ENCODE peak calls at places on chromosome 9, in seven cellular contexts. One of them, this sample, is unnamed.

GRCh38 chr9:115084157-115084556 is 33.8 kb downstream of the TNC start:
- DNase-seq in CD8-positive, alpha-beta memory T cell: no peak
- DNase-seq in colonic mucosa: no peak
- DNase-seq in Panc1: no peak
- DNase-seq in neuronal stem cell: no peak
- DNase-seq in substantia nigra: no peak
- DNase-seq in right lobe of liver: no peak
- DNase-seq in this sample: no peak

GRCh38 chr9:122228191-122228905 is 409 bp downstream of the LHX6 start:
- DNase-seq in CD8-positive, alpha-beta memory T cell: no peak
- DNase-seq in colonic mucosa: no peak
- DNase-seq in Panc1: no peak
- DNase-seq in neuronal stem cell: no peak
- DNase-seq in substantia nigra: no peak
- DNase-seq in right lobe of liver: no peak
- DNase-seq in this sample: no peak

GRCh38 chr9:119117409-119117808 is 251.8 kb downstream of the BRINP1 start:
- DNase-seq in CD8-positive, alpha-beta memory T cell: no peak
- DNase-seq in colonic mucosa: no peak
- DNase-seq in Panc1: no peak
- DNase-seq in neuronal stem cell: no peak
- DNase-seq in substantia nigra: no peak
- DNase-seq in right lobe of liver: no peak
- DNase-seq in this sample: no peak

GRCh38 chr9:93436218-93436617 is 15.3 kb upstream of the FAM120A start:
- DNase-seq in CD8-positive, alpha-beta memory T cell: no peak
- DNase-seq in colonic mucosa: no peak
- DNase-seq in Panc1: no peak
- DNase-seq in neuronal stem cell: no peak
- DNase-seq in substantia nigra: no peak
- DNase-seq in right lobe of liver: no peak
- DNase-seq in this sample: no peak

GRCh38 chr9:70352356-70352755 is 62.1 kb downstream of the KLF9 start:
- DNase-seq in CD8-positive, alpha-beta memory T cell: no peak
- DNase-seq in colonic mucosa: no peak
- DNase-seq in Panc1: no peak
- DNase-seq in neuronal stem cell: no peak
- DNase-seq in substantia nigra: no peak
- DNase-seq in right lobe of liver: no peak
- DNase-seq in this sample: no peak

GRCh38 chr9:30504502-30504905 is 1879.9 kb upstream of the ACO1 start:
- DNase-seq in CD8-positive, alpha-beta memory T cell: no peak
- DNase-seq in colonic mucosa: no peak
- DNase-seq in Panc1: no peak
- DNase-seq in neuronal stem cell: no peak
- DNase-seq in substantia nigra: no peak
- DNase-seq in right lobe of liver: no peak
- DNase-seq in this sample: no peak

GRCh38 chr9:114092336-114092735 is 6.8 kb downstream of the KIF12 start:
- DNase-seq in CD8-positive, alpha-beta memory T cell: no peak
- DNase-seq in colonic mucosa: no peak
- DNase-seq in Panc1: no peak
- DNase-seq in neuronal stem cell: no peak
- DNase-seq in substantia nigra: no peak
- DNase-seq in right lobe of liver: peak; percentile 31
- DNase-seq in this sample: no peak

GRCh38 chr9:77834898-77835505 is 186.9 kb upstream of the GNA14 start:
- DNase-seq in CD8-positive, alpha-beta memory T cell: no peak
- DNase-seq in colonic mucosa: peak; percentile 63
- DNase-seq in Panc1: no peak
- DNase-seq in neuronal stem cell: no peak
- DNase-seq in substantia nigra: no peak
- DNase-seq in right lobe of liver: no peak
- DNase-seq in this sample: no peak

GRCh38 chr9:113536483-113537226 is 73.1 kb downstream of the RGS3 start:
- DNase-seq in CD8-positive, alpha-beta memory T cell: no peak
- DNase-seq in colonic mucosa: peak; percentile 60
- DNase-seq in Panc1: no peak
- DNase-seq in neuronal stem cell: peak; percentile 20
- DNase-seq in substantia nigra: peak; percentile 92
- DNase-seq in right lobe of liver: no peak
- DNase-seq in this sample: peak; percentile 93

GRCh38 chr9:121217609-121218292 is 16.1 kb upstream of the RAB14 start:
- DNase-seq in CD8-positive, alpha-beta memory T cell: no peak
- DNase-seq in colonic mucosa: no peak
- DNase-seq in Panc1: no peak
- DNase-seq in neuronal stem cell: no peak
- DNase-seq in substantia nigra: no peak
- DNase-seq in right lobe of liver: no peak
- DNase-seq in this sample: no peak

GRCh38 chr9:121714075-121714705 is 62.8 kb downstream of the DAB2IP start:
- DNase-seq in CD8-positive, alpha-beta memory T cell: no peak
- DNase-seq in colonic mucosa: no peak
- DNase-seq in Panc1: no peak
- DNase-seq in neuronal stem cell: no peak
- DNase-seq in substantia nigra: no peak
- DNase-seq in right lobe of liver: no peak
- DNase-seq in this sample: no peak

GRCh38 chr9:118148990-118149389 is 444.8 kb downstream of the TLR4 start:
- DNase-seq in CD8-positive, alpha-beta memory T cell: no peak
- DNase-seq in colonic mucosa: no peak
- DNase-seq in Panc1: no peak
- DNase-seq in neuronal stem cell: no peak
- DNase-seq in substantia nigra: no peak
- DNase-seq in right lobe of liver: no peak
- DNase-seq in this sample: no peak

GRCh38 chr9:89923961-89924504 is 319.2 kb downstream of the GADD45G start:
- DNase-seq in CD8-positive, alpha-beta memory T cell: no peak
- DNase-seq in colonic mucosa: no peak
- DNase-seq in Panc1: no peak
- DNase-seq in neuronal stem cell: no peak
- DNase-seq in substantia nigra: no peak
- DNase-seq in right lobe of liver: peak; percentile 85
- DNase-seq in this sample: no peak

GRCh38 chr9:22622823-22623222 is 176.2 kb downstream of the DMRTA1 start:
- DNase-seq in CD8-positive, alpha-beta memory T cell: no peak
- DNase-seq in colonic mucosa: no peak
- DNase-seq in Panc1: no peak
- DNase-seq in neuronal stem cell: no peak
- DNase-seq in substantia nigra: no peak
- DNase-seq in right lobe of liver: no peak
- DNase-seq in this sample: no peak

GRCh38 chr9:76223749-76224340 is 170.4 kb downstream of the RFK start:
- DNase-seq in CD8-positive, alpha-beta memory T cell: no peak
- DNase-seq in colonic mucosa: no peak
- DNase-seq in Panc1: no peak
- DNase-seq in neuronal stem cell: no peak
- DNase-seq in substantia nigra: no peak
- DNase-seq in right lobe of liver: no peak
- DNase-seq in this sample: no peak

GRCh38 chr9:136438548-136438908 is 1.1 kb downstream of the INPP5E start:
- DNase-seq in CD8-positive, alpha-beta memory T cell: no peak
- DNase-seq in colonic mucosa: no peak
- DNase-seq in Panc1: no peak
- DNase-seq in neuronal stem cell: peak; percentile 17
- DNase-seq in substantia nigra: no peak
- DNase-seq in right lobe of liver: no peak
- DNase-seq in this sample: no peak

GRCh38 chr9:137296214-137297059 is 5.6 kb downstream of the NRARP start:
- DNase-seq in CD8-positive, alpha-beta memory T cell: no peak
- DNase-seq in colonic mucosa: peak; percentile 85
- DNase-seq in Panc1: no peak
- DNase-seq in neuronal stem cell: no peak
- DNase-seq in substantia nigra: no peak
- DNase-seq in right lobe of liver: peak; percentile 80
- DNase-seq in this sample: no peak

GRCh38 chr9:96186601-96187011 is 115.4 kb downstream of the HSD17B3 start:
- DNase-seq in CD8-positive, alpha-beta memory T cell: no peak
- DNase-seq in colonic mucosa: peak; percentile 71
- DNase-seq in Panc1: no peak
- DNase-seq in neuronal stem cell: peak; percentile 61
- DNase-seq in substantia nigra: no peak
- DNase-seq in right lobe of liver: no peak
- DNase-seq in this sample: no peak
- H3K27ac ChIP-seq in CD8-positive, alpha-beta memory T cell: no peak overlapping the region
- H3K27ac ChIP-seq in colonic mucosa: peak overlapping the region; percentile 77
- H3K27ac ChIP-seq in Panc1: no peak overlapping the region
- H3K27ac ChIP-seq in neuronal stem cell: no peak overlapping the region
- H3K27ac ChIP-seq in substantia nigra: no peak overlapping the region
- H3K27ac ChIP-seq in right lobe of liver: no peak overlapping the region
- H3K27ac ChIP-seq in this sample: no peak overlapping the region

DNA sequence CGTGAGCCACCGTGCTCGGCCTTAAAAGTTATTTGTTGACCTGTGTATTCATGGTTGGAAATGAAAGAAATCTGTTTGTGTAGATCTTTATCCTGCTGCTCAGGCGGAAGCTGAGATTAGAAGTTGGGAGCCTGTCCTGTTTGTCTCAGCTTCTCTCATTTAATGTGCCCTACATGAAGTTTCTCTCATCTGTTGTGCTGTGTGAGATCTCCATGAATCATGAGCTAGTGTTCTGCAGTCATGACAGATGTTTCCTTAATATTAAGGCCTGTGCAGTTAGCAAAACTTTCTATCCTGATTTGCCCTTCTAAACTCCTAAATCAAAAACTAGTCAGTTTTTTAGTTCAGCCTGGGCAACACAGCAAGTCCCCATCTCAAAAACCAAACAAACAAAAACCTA is 59.5 kb downstream of the FAM78A start:
- DNase-seq in CD8-positive, alpha-beta memory T cell: no peak
- DNase-seq in colonic mucosa: no peak
- DNase-seq in Panc1: no peak
- DNase-seq in neuronal stem cell: no peak
- DNase-seq in substantia nigra: no peak
- DNase-seq in right lobe of liver: no peak
- DNase-seq in this sample: no peak
- H3K27ac ChIP-seq in CD8-positive, alpha-beta memory T cell: no peak overlapping the region
- H3K27ac ChIP-seq in colonic mucosa: no peak overlapping the region
- H3K27ac ChIP-seq in Panc1: no peak overlapping the region
- H3K27ac ChIP-seq in neuronal stem cell: no peak overlapping the region
- H3K27ac ChIP-seq in substantia nigra: no peak overlapping the region
- H3K27ac ChIP-seq in right lobe of liver: no peak overlapping the region
- H3K27ac ChIP-seq in this sample: no peak overlapping the region

GRCh38 chr9:37917315-37917731 is 13.4 kb upstream of the SLC25A51 start:
- DNase-seq in CD8-positive, alpha-beta memory T cell: no peak
- DNase-seq in colonic mucosa: no peak
- DNase-seq in Panc1: no peak
- DNase-seq in neuronal stem cell: no peak
- DNase-seq in substantia nigra: no peak
- DNase-seq in right lobe of liver: no peak
- DNase-seq in this sample: no peak

GRCh38 chr9:37914154-37914551 is 10.2 kb upstream of the SLC25A51 start:
- DNase-seq in CD8-positive, alpha-beta memory T cell: no peak
- DNase-seq in colonic mucosa: no peak
- DNase-seq in Panc1: no peak
- DNase-seq in neuronal stem cell: no peak
- DNase-seq in substantia nigra: no peak
- DNase-seq in right lobe of liver: no peak
- DNase-seq in this sample: no peak

GRCh38 chr9:37914701-37915358 is 10.9 kb upstream of the SLC25A51 start:
- DNase-seq in CD8-positive, alpha-beta memory T cell: no peak
- DNase-seq in colonic mucosa: no peak
- DNase-seq in Panc1: no peak
- DNase-seq in neuronal stem cell: no peak
- DNase-seq in substantia nigra: no peak
- DNase-seq in right lobe of liver: no peak
- DNase-seq in this sample: no peak

GRCh38 chr9:37916471-37917314 is 12.8 kb upstream of the SLC25A51 start:
- DNase-seq in CD8-positive, alpha-beta memory T cell: no peak
- DNase-seq in colonic mucosa: no peak
- DNase-seq in Panc1: no peak
- DNase-seq in neuronal stem cell: no peak
- DNase-seq in substantia nigra: peak; percentile 84
- DNase-seq in right lobe of liver: no peak
- DNase-seq in this sample: peak; percentile 59

GRCh38 chr9:37915911-37916470 is 12.1 kb upstream of the SLC25A51 start:
- DNase-seq in CD8-positive, alpha-beta memory T cell: no peak
- DNase-seq in colonic mucosa: no peak
- DNase-seq in Panc1: no peak
- DNase-seq in neuronal stem cell: no peak
- DNase-seq in substantia nigra: no peak
- DNase-seq in right lobe of liver: no peak
- DNase-seq in this sample: no peak
- H3K27ac ChIP-seq in CD8-positive, alpha-beta memory T cell: no peak overlapping the region
- H3K27ac ChIP-seq in colonic mucosa: no peak overlapping the region
- H3K27ac ChIP-seq in Panc1: no peak overlapping the region
- H3K27ac ChIP-seq in neuronal stem cell: no peak overlapping the region
- H3K27ac ChIP-seq in substantia nigra: peak overlapping the region; percentile 60
- H3K27ac ChIP-seq in right lobe of liver: no peak overlapping the region
- H3K27ac ChIP-seq in this sample: peak overlapping the region; percentile 86

GRCh38 chr9:133139246-133140173 is 18.5 kb upstream of the RALGDS start:
- DNase-seq in CD8-positive, alpha-beta memory T cell: no peak
- DNase-seq in colonic mucosa: peak; percentile 26
- DNase-seq in Panc1: no peak
- DNase-seq in neuronal stem cell: no peak
- DNase-seq in substantia nigra: no peak
- DNase-seq in right lobe of liver: no peak
- DNase-seq in this sample: peak; percentile 44

GRCh38 chr9:133135193-133135745 is 14.2 kb upstream of the RALGDS start:
- DNase-seq in CD8-positive, alpha-beta memory T cell: peak; percentile 55
- DNase-seq in colonic mucosa: peak; percentile 95
- DNase-seq in Panc1: peak; percentile 73
- DNase-seq in neuronal stem cell: no peak
- DNase-seq in substantia nigra: peak; percentile 83
- DNase-seq in right lobe of liver: peak; percentile 45
- DNase-seq in this sample: no peak

GRCh38 chr9:133140606-133141005 is 19.6 kb upstream of the RALGDS start:
- DNase-seq in CD8-positive, alpha-beta memory T cell: no peak
- DNase-seq in colonic mucosa: no peak
- DNase-seq in Panc1: no peak
- DNase-seq in neuronal stem cell: no peak
- DNase-seq in substantia nigra: no peak
- DNase-seq in right lobe of liver: no peak
- DNase-seq in this sample: no peak

GRCh38 chr9:133140174-133140505 is 19.1 kb upstream of the RALGDS start:
- DNase-seq in CD8-positive, alpha-beta memory T cell: no peak
- DNase-seq in colonic mucosa: peak; percentile 60
- DNase-seq in Panc1: no peak
- DNase-seq in neuronal stem cell: no peak
- DNase-seq in substantia nigra: no peak
- DNase-seq in right lobe of liver: no peak
- DNase-seq in this sample: no peak

DNA sequence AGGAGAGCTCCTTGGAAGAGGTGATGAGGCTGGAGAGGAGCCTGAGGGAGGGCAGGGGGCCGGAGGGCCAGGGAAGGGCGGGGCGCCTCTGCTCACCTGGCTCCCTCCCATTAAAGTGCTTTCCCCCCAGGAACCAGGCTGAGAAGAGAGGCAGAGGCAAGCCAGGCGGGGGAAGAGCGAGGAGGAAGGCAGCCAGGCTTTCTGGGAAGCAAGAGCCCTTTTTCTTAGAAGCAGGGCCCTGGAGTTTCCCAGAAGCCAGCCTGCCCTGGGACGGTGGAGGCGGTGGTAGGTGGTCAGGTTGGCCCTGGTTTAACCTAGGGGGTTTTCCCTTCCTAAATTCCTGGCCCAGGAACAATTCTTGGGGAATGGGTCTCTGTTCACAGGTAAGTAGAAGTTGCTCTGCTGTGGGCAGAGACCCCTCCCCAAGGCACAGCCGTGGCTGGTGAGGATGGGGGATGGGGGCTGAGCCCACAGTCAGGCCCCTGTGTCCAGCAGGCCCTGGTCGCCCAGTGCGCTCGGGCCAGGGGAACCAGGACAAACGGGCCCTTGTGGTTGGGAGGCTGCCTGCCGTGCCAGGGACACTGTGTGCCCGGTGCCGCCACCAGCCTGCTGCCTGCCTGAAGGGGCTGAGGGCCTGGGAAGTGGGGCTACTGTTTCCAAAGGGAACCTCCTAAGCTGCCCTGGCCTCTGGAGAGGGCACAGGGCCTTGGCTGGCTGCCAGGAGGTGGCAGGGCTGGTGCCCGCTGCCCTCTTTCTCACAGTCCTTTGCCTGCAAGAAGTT is 16.6 kb upstream of the RALGDS start:
- DNase-seq in CD8-positive, alpha-beta memory T cell: no peak
- DNase-seq in colonic mucosa: no peak
- DNase-seq in Panc1: no peak
- DNase-seq in neuronal stem cell: no peak
- DNase-seq in substantia nigra: peak; percentile 96
- DNase-seq in right lobe of liver: no peak
- DNase-seq in this sample: peak; percentile 84
- H3K27ac ChIP-seq in CD8-positive, alpha-beta memory T cell: peak overlapping the region; percentile 65
- H3K27ac ChIP-seq in colonic mucosa: peak overlapping the region; percentile 35
- H3K27ac ChIP-seq in Panc1: peak overlapping the region; percentile 54
- H3K27ac ChIP-seq in neuronal stem cell: no peak overlapping the region
- H3K27ac ChIP-seq in substantia nigra: peak overlapping the region; percentile 100
- H3K27ac ChIP-seq in right lobe of liver: no peak overlapping the region
- H3K27ac ChIP-seq in this sample: peak overlapping the region; percentile 100

This sample was measured in caudate nucleus.